ENCODE peak calls at places on chromosome 22, in nine cellular contexts. One of them, this sample, is unnamed.

GRCh38 chr22:37072673-37073072 is 21.1 kb downstream of the KCTD17 start:
- DNase-seq in Caco-2: no peak
- DNase-seq in BE2C: no peak
- DNase-seq in GM06990: no peak
- DNase-seq in fibroblast of the aortic adventitia: no peak
- DNase-seq in heart right ventricle: no peak
- DNase-seq in fibroblast of pulmonary artery: no peak
- DNase-seq in choroid plexus epithelial cell: no peak
- DNase-seq in neural crest cell: no peak
- DNase-seq in this sample: no peak

GRCh38 chr22:22446527-22446926 is 62.0 kb downstream of the ZNF280B start:
- DNase-seq in fibroblast of the aortic adventitia: no peak
- DNase-seq in choroid plexus epithelial cell: peak
- DNase-seq in fibroblast of pulmonary artery: no peak
- DNase-seq in BE2C: no peak
- DNase-seq in GM06990: no peak
- DNase-seq in Caco-2: no peak
- DNase-seq in neural crest cell: no peak
- DNase-seq in heart right ventricle: no peak
- DNase-seq in this sample: no peak

GRCh38 chr22:35995772-35996171 is 32.9 kb downstream of the RBFOX2 start:
- DNase-seq in neural crest cell: no peak
- DNase-seq in BE2C: peak
- DNase-seq in heart right ventricle: peak
- DNase-seq in choroid plexus epithelial cell: peak
- DNase-seq in fibroblast of the aortic adventitia: peak
- DNase-seq in fibroblast of pulmonary artery: peak
- DNase-seq in GM06990: no peak
- DNase-seq in Caco-2: no peak
- DNase-seq in this sample: no peak

GRCh38 chr22:30028731-30029130 is 51.5 kb upstream of the HORMAD2 start:
- DNase-seq in GM06990: no peak
- DNase-seq in fibroblast of pulmonary artery: no peak
- DNase-seq in heart right ventricle: no peak
- DNase-seq in Caco-2: no peak
- DNase-seq in BE2C: no peak
- DNase-seq in choroid plexus epithelial cell: no peak
- DNase-seq in neural crest cell: no peak
- DNase-seq in fibroblast of the aortic adventitia: no peak
- DNase-seq in this sample: no peak

GRCh38 chr22:32607086-32607485 is 132.5 kb downstream of the FBXO7 start:
- DNase-seq in Caco-2: no peak
- DNase-seq in heart right ventricle: no peak
- DNase-seq in BE2C: no peak
- DNase-seq in neural crest cell: no peak
- DNase-seq in choroid plexus epithelial cell: no peak
- DNase-seq in fibroblast of the aortic adventitia: no peak
- DNase-seq in fibroblast of pulmonary artery: no peak
- DNase-seq in GM06990: no peak
- DNase-seq in this sample: no peak

GRCh38 chr22:46833228-46833627 is 70.8 kb downstream of the TBC1D22A start:
- DNase-seq in GM06990: no peak
- DNase-seq in BE2C: peak
- DNase-seq in fibroblast of the aortic adventitia: no peak
- DNase-seq in choroid plexus epithelial cell: peak
- DNase-seq in heart right ventricle: no peak
- DNase-seq in neural crest cell: no peak
- DNase-seq in fibroblast of pulmonary artery: peak
- DNase-seq in Caco-2: no peak
- DNase-seq in this sample: no peak

GRCh38 chr22:29689201-29689871 is 30.5 kb upstream of the CABP7 start:
- DNase-seq in BE2C: no peak
- DNase-seq in neural crest cell: no peak
- DNase-seq in GM06990: no peak
- DNase-seq in Caco-2: no peak
- DNase-seq in heart right ventricle: no peak
- DNase-seq in fibroblast of pulmonary artery: no peak
- DNase-seq in fibroblast of the aortic adventitia: no peak
- DNase-seq in choroid plexus epithelial cell: no peak
- DNase-seq in this sample: no peak

GRCh38 chr22:47386812-47387510 is 624.5 kb downstream of the TBC1D22A start:
- DNase-seq in neural crest cell: no peak
- DNase-seq in choroid plexus epithelial cell: no peak
- DNase-seq in fibroblast of pulmonary artery: no peak
- DNase-seq in GM06990: no peak
- DNase-seq in BE2C: no peak
- DNase-seq in fibroblast of the aortic adventitia: no peak
- DNase-seq in heart right ventricle: no peak
- DNase-seq in Caco-2: no peak
- DNase-seq in this sample: no peak

GRCh38 chr22:38452373-38453064 is 2.5 kb downstream of the KCNJ4 start:
- DNase-seq in choroid plexus epithelial cell: no peak
- DNase-seq in GM06990: no peak
- DNase-seq in heart right ventricle: peak
- DNase-seq in fibroblast of pulmonary artery: peak
- DNase-seq in Caco-2: no peak
- DNase-seq in neural crest cell: no peak
- DNase-seq in BE2C: no peak
- DNase-seq in fibroblast of the aortic adventitia: peak
- DNase-seq in this sample: no peak

GRCh38 chr22:42973536-42973881 is 41.4 kb downstream of the PACSIN2 start:
- DNase-seq in fibroblast of pulmonary artery: no peak
- DNase-seq in heart right ventricle: no peak
- DNase-seq in neural crest cell: no peak
- DNase-seq in choroid plexus epithelial cell: no peak
- DNase-seq in GM06990: no peak
- DNase-seq in Caco-2: no peak
- DNase-seq in fibroblast of the aortic adventitia: no peak
- DNase-seq in BE2C: no peak
- DNase-seq in this sample: no peak
- TF ChIP-seq CTCF in fibroblast of pulmonary artery: no peak
- TF ChIP-seq CTCF in heart right ventricle: no peak
- TF ChIP-seq CTCF in neural crest cell: no peak
- TF ChIP-seq CTCF in choroid plexus epithelial cell: no peak
- TF ChIP-seq CTCF in GM06990: no peak
- TF ChIP-seq CTCF in Caco-2: no peak
- TF ChIP-seq CTCF in fibroblast of the aortic adventitia: no peak
- TF ChIP-seq CTCF in BE2C: no peak
- TF ChIP-seq CTCF in this sample: no peak

DNA sequence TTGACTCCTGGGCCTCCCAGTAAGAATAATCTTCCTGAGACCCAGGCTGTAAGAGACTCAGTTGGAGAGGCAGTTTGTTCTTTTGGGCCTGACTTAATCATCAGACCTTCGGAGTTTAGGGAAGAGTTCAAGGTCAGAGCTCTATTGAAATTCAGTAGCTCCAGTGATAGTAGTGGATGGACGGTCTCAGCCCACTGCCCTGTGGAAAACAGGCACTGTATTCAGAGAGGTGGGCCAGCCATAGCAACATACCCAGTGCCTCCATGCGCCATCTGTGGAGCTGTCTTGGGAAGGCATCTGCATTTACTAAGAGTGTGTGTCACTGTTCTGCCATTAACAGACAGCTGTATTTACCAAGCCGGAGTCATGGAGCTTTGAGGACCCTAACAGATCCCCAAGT is 2.9 kb downstream of the SMARCB1 start:
- DNase-seq in fibroblast of the aortic adventitia: no peak
- DNase-seq in Caco-2: no peak
- DNase-seq in heart right ventricle: no peak
- DNase-seq in GM06990: no peak
- DNase-seq in neural crest cell: no peak
- DNase-seq in choroid plexus epithelial cell: no peak
- DNase-seq in BE2C: peak
- DNase-seq in fibroblast of pulmonary artery: no peak
- DNase-seq in this sample: peak
- TF ChIP-seq CTCF in fibroblast of the aortic adventitia: no peak
- TF ChIP-seq CTCF in Caco-2: peak
- TF ChIP-seq CTCF in heart right ventricle: no peak
- TF ChIP-seq CTCF in GM06990: no peak
- TF ChIP-seq CTCF in neural crest cell: peak
- TF ChIP-seq CTCF in choroid plexus epithelial cell: peak
- TF ChIP-seq CTCF in BE2C: peak
- TF ChIP-seq CTCF in fibroblast of pulmonary artery: peak
- TF ChIP-seq CTCF in this sample: no peak

GRCh38 chr22:42910221-42910942 is 53.3 kb upstream of the ARFGAP3 start:
- DNase-seq in Caco-2: no peak
- DNase-seq in choroid plexus epithelial cell: no peak
- DNase-seq in BE2C: no peak
- DNase-seq in fibroblast of the aortic adventitia: no peak
- DNase-seq in heart right ventricle: no peak
- DNase-seq in fibroblast of pulmonary artery: no peak
- DNase-seq in neural crest cell: no peak
- DNase-seq in GM06990: no peak
- DNase-seq in this sample: no peak
- TF ChIP-seq CTCF in Caco-2: no peak
- TF ChIP-seq CTCF in choroid plexus epithelial cell: no peak
- TF ChIP-seq CTCF in BE2C: no peak
- TF ChIP-seq CTCF in fibroblast of the aortic adventitia: no peak
- TF ChIP-seq CTCF in heart right ventricle: peak
- TF ChIP-seq CTCF in fibroblast of pulmonary artery: no peak
- TF ChIP-seq CTCF in neural crest cell: no peak
- TF ChIP-seq CTCF in GM06990: peak
- TF ChIP-seq CTCF in this sample: no peak

GRCh38 chr22:24361976-24362646 is 65.3 kb upstream of the ADORA2A start:
- DNase-seq in neural crest cell: no peak
- DNase-seq in BE2C: no peak
- DNase-seq in heart right ventricle: no peak
- DNase-seq in GM06990: no peak
- DNase-seq in fibroblast of the aortic adventitia: no peak
- DNase-seq in choroid plexus epithelial cell: no peak
- DNase-seq in Caco-2: no peak
- DNase-seq in fibroblast of pulmonary artery: no peak
- DNase-seq in this sample: no peak
- TF ChIP-seq CTCF in neural crest cell: no peak
- TF ChIP-seq CTCF in BE2C: no peak
- TF ChIP-seq CTCF in heart right ventricle: no peak
- TF ChIP-seq CTCF in GM06990: no peak
- TF ChIP-seq CTCF in fibroblast of the aortic adventitia: no peak
- TF ChIP-seq CTCF in choroid plexus epithelial cell: no peak
- TF ChIP-seq CTCF in Caco-2: no peak
- TF ChIP-seq CTCF in fibroblast of pulmonary artery: no peak
- TF ChIP-seq CTCF in this sample: no peak

GRCh38 chr22:44915441-44915840 is 94.4 kb downstream of the PHF21B start:
- DNase-seq in fibroblast of the aortic adventitia: no peak
- DNase-seq in heart right ventricle: no peak
- DNase-seq in choroid plexus epithelial cell: no peak
- DNase-seq in neural crest cell: no peak
- DNase-seq in fibroblast of pulmonary artery: no peak
- DNase-seq in Caco-2: no peak
- DNase-seq in GM06990: no peak
- DNase-seq in BE2C: no peak
- DNase-seq in this sample: no peak

GRCh38 chr22:44909241-44909640 is 100.6 kb downstream of the PHF21B start:
- DNase-seq in BE2C: no peak
- DNase-seq in fibroblast of pulmonary artery: no peak
- DNase-seq in neural crest cell: no peak
- DNase-seq in choroid plexus epithelial cell: no peak
- DNase-seq in Caco-2: no peak
- DNase-seq in fibroblast of the aortic adventitia: no peak
- DNase-seq in heart right ventricle: no peak
- DNase-seq in GM06990: no peak
- DNase-seq in this sample: no peak

GRCh38 chr22:44914026-44914721 is 95.6 kb downstream of the PHF21B start:
- DNase-seq in BE2C: no peak
- DNase-seq in GM06990: no peak
- DNase-seq in Caco-2: no peak
- DNase-seq in choroid plexus epithelial cell: no peak
- DNase-seq in heart right ventricle: no peak
- DNase-seq in neural crest cell: no peak
- DNase-seq in fibroblast of the aortic adventitia: no peak
- DNase-seq in fibroblast of pulmonary artery: no peak
- DNase-seq in this sample: no peak

GRCh38 chr22:44916281-44917231 is 93.2 kb downstream of the PHF21B start:
- DNase-seq in choroid plexus epithelial cell: no peak
- DNase-seq in Caco-2: no peak
- DNase-seq in heart right ventricle: no peak
- DNase-seq in fibroblast of pulmonary artery: no peak
- DNase-seq in BE2C: no peak
- DNase-seq in fibroblast of the aortic adventitia: no peak
- DNase-seq in GM06990: no peak
- DNase-seq in neural crest cell: no peak
- DNase-seq in this sample: no peak

DNA sequence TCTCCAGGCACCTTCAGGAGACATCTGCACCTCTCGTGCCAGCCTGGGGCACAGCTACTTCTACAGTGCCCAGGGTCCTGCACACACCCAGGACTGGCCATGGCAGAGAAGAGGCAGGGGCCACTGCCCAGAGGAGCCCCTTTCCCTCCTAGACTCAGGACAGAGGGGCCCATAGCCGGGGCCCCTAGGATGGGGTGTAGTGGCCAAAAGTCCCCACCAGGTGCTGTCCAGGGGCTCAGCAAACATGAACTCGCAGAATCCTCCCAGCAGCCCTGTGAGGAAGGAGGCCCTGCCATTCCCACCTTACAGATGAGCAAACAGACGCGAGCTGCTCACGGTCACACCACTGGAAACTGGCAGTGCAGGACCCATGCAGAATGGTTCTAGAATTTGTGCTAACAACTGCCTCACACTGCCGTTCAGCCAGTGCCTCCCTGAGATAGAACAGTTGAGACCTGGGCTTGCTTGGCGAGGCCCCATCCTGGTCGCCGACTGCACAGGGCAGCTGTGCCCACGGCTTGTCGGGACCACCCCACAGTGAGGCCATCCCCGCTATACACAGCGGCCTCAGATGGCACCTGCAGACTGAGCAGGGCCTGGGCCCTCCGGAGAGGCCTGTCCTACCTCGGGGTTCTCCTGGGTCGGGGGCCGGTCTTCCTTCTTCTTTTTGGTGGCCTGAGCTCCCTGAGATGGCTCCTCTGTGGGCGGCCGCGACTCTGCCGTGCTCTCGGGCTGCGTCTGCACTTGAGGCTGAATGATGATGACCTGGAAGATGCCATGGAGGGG is 96.4 kb downstream of the PHF21B start:
- DNase-seq in neural crest cell: no peak
- DNase-seq in Caco-2: no peak
- DNase-seq in GM06990: no peak
- DNase-seq in choroid plexus epithelial cell: no peak
- DNase-seq in BE2C: no peak
- DNase-seq in fibroblast of the aortic adventitia: no peak
- DNase-seq in fibroblast of pulmonary artery: no peak
- DNase-seq in heart right ventricle: no peak
- DNase-seq in this sample: no peak
- TF ChIP-seq CTCF in neural crest cell: no peak
- TF ChIP-seq CTCF in Caco-2: no peak
- TF ChIP-seq CTCF in GM06990: no peak
- TF ChIP-seq CTCF in choroid plexus epithelial cell: peak
- TF ChIP-seq CTCF in BE2C: no peak
- TF ChIP-seq CTCF in fibroblast of the aortic adventitia: no peak
- TF ChIP-seq CTCF in fibroblast of pulmonary artery: no peak
- TF ChIP-seq CTCF in heart right ventricle: no peak
- TF ChIP-seq CTCF in this sample: no peak

This sample was measured in GM20000.